ENCODE peak calls at places on chromosomes 4 and X, in four cellular contexts. W, Q, B and P are unnamed samples.

GRCh38 chr4:117965608-117966007 is 68.7 kb upstream of the NDST3 start:
- DNase-seq in B (no peak), W (no peak), Q (no peak), P (no peak)

GRCh38 chr4:172698256-172698655 is 470.4 kb upstream of the GALNT7 start:
- DNase-seq in Q (no peak), W (no peak), B (no peak), P (no peak)

GRCh38 chr4:94389595-94390290 is 47.1 kb upstream of the HPGDS start:
- DNase-seq in Q (no peak), W (no peak), B (no peak), P (no peak)

GRCh38 chr4:53713296-53713695 is 122.0 kb upstream of the LNX1 start:
- DNase-seq in W (no peak), Q (no peak), B (no peak), P (no peak)

GRCh38 chrX:112197845-112198244 is 115.3 kb upstream of the TRPC5 start:
- DNase-seq in B (no peak), W (no peak), Q (no peak), P (no peak)

GRCh38 chr4:105990933-105991332 is 95.7 kb downstream of the NPNT start:
- DNase-seq in W (no peak), B (peak; percentile 55), Q (peak; percentile 79), P (peak; percentile 98)

GRCh38 chrX:40805404-40805803 is 70.1 kb upstream of the MED14 start:
- DNase-seq in Q (no peak), B (no peak), W (no peak), P (no peak)

GRCh38 chr4:184722798-184723197 is 11.1 kb downstream of the CENPU start:
- DNase-seq in Q (no peak), B (no peak), W (no peak), P (no peak)

GRCh38 chrX:13759152-13759718 is 24.7 kb downstream of the OFD1 start:
- DNase-seq in B (no peak), W (no peak), Q (no peak), P (no peak)

GRCh38 chr4:16437836-16438235 is 211.6 kb upstream of the TAPT1 start:
- DNase-seq in W (no peak), B (no peak), Q (no peak), P (no peak)